ENCODE peak calls at places on chromosomes 7 and 10, in eight cellular contexts. One of them, this sample, is unnamed.

GRCh38 chr10:94991243-94991888 is 52.9 kb downstream of the CYP2C9 start:
- DNase-seq in fibroblast of mammary gland: peak; percentile 1
- DNase-seq in AG04450: no peak
- DNase-seq in foreskin fibroblast: no peak
- DNase-seq in IMR-90: no peak
- DNase-seq in cardiac muscle cell: no peak
- DNase-seq in psoas muscle: no peak
- DNase-seq in H9: peak; percentile 29
- DNase-seq in this sample: no peak

GRCh38 chr10:67098460-67098859 is 172.6 kb downstream of the LRRTM3 start:
- DNase-seq in fibroblast of mammary gland: no peak
- DNase-seq in AG04450: no peak
- DNase-seq in foreskin fibroblast: no peak
- DNase-seq in IMR-90: no peak
- DNase-seq in cardiac muscle cell: no peak
- DNase-seq in psoas muscle: no peak
- DNase-seq in H9: no peak
- DNase-seq in this sample: no peak

GRCh38 chr7:150964593-150965111 is 13.5 kb downstream of the KCNH2 start:
- DNase-seq in fibroblast of mammary gland: no peak
- DNase-seq in AG04450: no peak
- DNase-seq in foreskin fibroblast: no peak
- DNase-seq in IMR-90: no peak
- DNase-seq in cardiac muscle cell: no peak
- DNase-seq in psoas muscle: no peak
- DNase-seq in H9: peak; percentile 72
- DNase-seq in this sample: no peak

GRCh38 chr7:24964177-24964576 is 15.8 kb downstream of the OSBPL3 start:
- DNase-seq in fibroblast of mammary gland: peak; percentile 43
- DNase-seq in AG04450: no peak
- DNase-seq in foreskin fibroblast: no peak
- DNase-seq in IMR-90: peak; percentile 22
- DNase-seq in cardiac muscle cell: no peak
- DNase-seq in psoas muscle: no peak
- DNase-seq in H9: no peak
- DNase-seq in this sample: no peak

GRCh38 chr7:69967699-69968450 is 369.6 kb downstream of the AUTS2 start:
- DNase-seq in fibroblast of mammary gland: no peak
- DNase-seq in AG04450: no peak
- DNase-seq in foreskin fibroblast: no peak
- DNase-seq in IMR-90: no peak
- DNase-seq in cardiac muscle cell: peak; percentile 23
- DNase-seq in psoas muscle: no peak
- DNase-seq in H9: peak; percentile 33
- DNase-seq in this sample: no peak

GRCh38 chr10:90326498-90327267 is 531.2 kb downstream of the HTR7 start:
- DNase-seq in fibroblast of mammary gland: peak; percentile 83
- DNase-seq in AG04450: no peak
- DNase-seq in foreskin fibroblast: peak; percentile 51
- DNase-seq in IMR-90: peak; percentile 50
- DNase-seq in cardiac muscle cell: peak; percentile 67
- DNase-seq in psoas muscle: no peak
- DNase-seq in H9: no peak
- DNase-seq in this sample: no peak

GRCh38 chr10:124074471-124075109 is 18.8 kb downstream of the CHST15 start:
- DNase-seq in fibroblast of mammary gland: no peak
- DNase-seq in AG04450: no peak
- DNase-seq in foreskin fibroblast: no peak
- DNase-seq in IMR-90: no peak
- DNase-seq in cardiac muscle cell: no peak
- DNase-seq in psoas muscle: no peak
- DNase-seq in H9: no peak
- DNase-seq in this sample: no peak

GRCh38 chr7:116445447-116445846 is 54.1 kb upstream of the CAV2 start:
- DNase-seq in fibroblast of mammary gland: no peak
- DNase-seq in AG04450: no peak
- DNase-seq in foreskin fibroblast: no peak
- DNase-seq in IMR-90: no peak
- DNase-seq in cardiac muscle cell: no peak
- DNase-seq in psoas muscle: no peak
- DNase-seq in H9: no peak
- DNase-seq in this sample: no peak

GRCh38 chr10:113820507-113820906 is 33.4 kb downstream of the DCLRE1A start:
- DNase-seq in fibroblast of mammary gland: no peak
- DNase-seq in AG04450: no peak
- DNase-seq in foreskin fibroblast: no peak
- DNase-seq in IMR-90: no peak
- DNase-seq in cardiac muscle cell: no peak
- DNase-seq in psoas muscle: no peak
- DNase-seq in H9: peak; percentile 41
- DNase-seq in this sample: no peak

GRCh38 chr7:130154501-130155317 is 50.5 kb downstream of the TMEM209 start:
- DNase-seq in fibroblast of mammary gland: no peak
- DNase-seq in AG04450: no peak
- DNase-seq in foreskin fibroblast: no peak
- DNase-seq in IMR-90: no peak
- DNase-seq in cardiac muscle cell: no peak
- DNase-seq in psoas muscle: peak; percentile 70
- DNase-seq in H9: peak; percentile 76
- DNase-seq in this sample: no peak

GRCh38 chr7:6235029-6235627 is 37.3 kb downstream of the CYTH3 start:
- DNase-seq in fibroblast of mammary gland: no peak
- DNase-seq in AG04450: no peak
- DNase-seq in foreskin fibroblast: no peak
- DNase-seq in IMR-90: no peak
- DNase-seq in cardiac muscle cell: no peak
- DNase-seq in psoas muscle: peak; percentile 61
- DNase-seq in H9: no peak
- DNase-seq in this sample: no peak

GRCh38 chr7:143284591-143285453 is at the start of gene TMEM139:
- DNase-seq in fibroblast of mammary gland: no peak
- DNase-seq in AG04450: no peak
- DNase-seq in foreskin fibroblast: no peak
- DNase-seq in IMR-90: no peak
- DNase-seq in cardiac muscle cell: no peak
- DNase-seq in psoas muscle: no peak
- DNase-seq in H9: peak; percentile 88
- DNase-seq in this sample: no peak

GRCh38 chr7:107826451-107826850 is 23.4 kb upstream of the SLC26A3 start:
- DNase-seq in fibroblast of mammary gland: no peak
- DNase-seq in AG04450: no peak
- DNase-seq in foreskin fibroblast: no peak
- DNase-seq in IMR-90: no peak
- DNase-seq in cardiac muscle cell: no peak
- DNase-seq in psoas muscle: no peak
- DNase-seq in H9: no peak
- DNase-seq in this sample: no peak

GRCh38 chr7:44735403-44736165 is 13.1 kb upstream of the ZMIZ2 start:
- DNase-seq in fibroblast of mammary gland: peak; percentile 99
- DNase-seq in AG04450: peak; percentile 94
- DNase-seq in foreskin fibroblast: peak; percentile 94
- DNase-seq in IMR-90: peak; percentile 99
- DNase-seq in cardiac muscle cell: peak; percentile 97
- DNase-seq in psoas muscle: no peak
- DNase-seq in H9: no peak
- DNase-seq in this sample: no peak

GRCh38 chr10:97974108-97974507 is 56.3 kb downstream of the CRTAC1 start:
- DNase-seq in fibroblast of mammary gland: no peak
- DNase-seq in AG04450: no peak
- DNase-seq in foreskin fibroblast: no peak
- DNase-seq in IMR-90: no peak
- DNase-seq in cardiac muscle cell: no peak
- DNase-seq in psoas muscle: no peak
- DNase-seq in H9: no peak
- DNase-seq in this sample: no peak

GRCh38 chr7:89316584-89316983 is 521.0 kb upstream of the TEX47 start:
- DNase-seq in fibroblast of mammary gland: no peak
- DNase-seq in AG04450: no peak
- DNase-seq in foreskin fibroblast: no peak
- DNase-seq in IMR-90: no peak
- DNase-seq in cardiac muscle cell: no peak
- DNase-seq in psoas muscle: no peak
- DNase-seq in H9: no peak
- DNase-seq in this sample: no peak

GRCh38 chr10:14975672-14976273 is 16.6 kb downstream of the MEIG1 start:
- DNase-seq in fibroblast of mammary gland: peak; percentile 6
- DNase-seq in AG04450: no peak
- DNase-seq in foreskin fibroblast: no peak
- DNase-seq in IMR-90: no peak
- DNase-seq in cardiac muscle cell: no peak
- DNase-seq in psoas muscle: no peak
- DNase-seq in H9: no peak
- DNase-seq in this sample: no peak

GRCh38 chr7:85682819-85683218 is 496.0 kb upstream of the SEMA3D start:
- DNase-seq in fibroblast of mammary gland: peak; percentile 51
- DNase-seq in AG04450: no peak
- DNase-seq in foreskin fibroblast: peak; percentile 24
- DNase-seq in IMR-90: peak; percentile 8
- DNase-seq in cardiac muscle cell: peak; percentile 45
- DNase-seq in psoas muscle: no peak
- DNase-seq in H9: no peak
- DNase-seq in this sample: no peak

GRCh38 chr10:86958109-86958830 is at the start of gene SNCG:
- DNase-seq in fibroblast of mammary gland: peak; percentile 25
- DNase-seq in AG04450: no peak
- DNase-seq in foreskin fibroblast: no peak
- DNase-seq in IMR-90: no peak
- DNase-seq in cardiac muscle cell: peak; percentile 48
- DNase-seq in psoas muscle: peak; percentile 68
- DNase-seq in H9: peak; percentile 48
- DNase-seq in this sample: no peak

GRCh38 chr10:28311104-28311503 is 8.2 kb upstream of the MPP7 start:
- DNase-seq in fibroblast of mammary gland: no peak
- DNase-seq in AG04450: no peak
- DNase-seq in foreskin fibroblast: no peak
- DNase-seq in IMR-90: no peak
- DNase-seq in cardiac muscle cell: no peak
- DNase-seq in psoas muscle: no peak
- DNase-seq in H9: no peak
- DNase-seq in this sample: no peak
- TF ChIP-seq CTCF in fibroblast of mammary gland: no peak
- TF ChIP-seq CTCF in AG04450: no peak
- TF ChIP-seq CTCF in foreskin fibroblast: no peak
- TF ChIP-seq CTCF in IMR-90: no peak
- TF ChIP-seq CTCF in cardiac muscle cell: no peak
- TF ChIP-seq CTCF in psoas muscle: no peak
- TF ChIP-seq CTCF in H9: no peak
- TF ChIP-seq CTCF in this sample: no peak

GRCh38 chr10:117324367-117324766 is 50.9 kb downstream of the PDZD8 start:
- DNase-seq in fibroblast of mammary gland: no peak
- DNase-seq in AG04450: no peak
- DNase-seq in foreskin fibroblast: no peak
- DNase-seq in IMR-90: no peak
- DNase-seq in cardiac muscle cell: no peak
- DNase-seq in psoas muscle: no peak
- DNase-seq in H9: no peak
- DNase-seq in this sample: no peak
- TF ChIP-seq CTCF in fibroblast of mammary gland: no peak
- TF ChIP-seq CTCF in AG04450: no peak
- TF ChIP-seq CTCF in foreskin fibroblast: no peak
- TF ChIP-seq CTCF in IMR-90: no peak
- TF ChIP-seq CTCF in cardiac muscle cell: no peak
- TF ChIP-seq CTCF in psoas muscle: no peak
- TF ChIP-seq CTCF in H9: no peak
- TF ChIP-seq CTCF in this sample: no peak

DNA sequence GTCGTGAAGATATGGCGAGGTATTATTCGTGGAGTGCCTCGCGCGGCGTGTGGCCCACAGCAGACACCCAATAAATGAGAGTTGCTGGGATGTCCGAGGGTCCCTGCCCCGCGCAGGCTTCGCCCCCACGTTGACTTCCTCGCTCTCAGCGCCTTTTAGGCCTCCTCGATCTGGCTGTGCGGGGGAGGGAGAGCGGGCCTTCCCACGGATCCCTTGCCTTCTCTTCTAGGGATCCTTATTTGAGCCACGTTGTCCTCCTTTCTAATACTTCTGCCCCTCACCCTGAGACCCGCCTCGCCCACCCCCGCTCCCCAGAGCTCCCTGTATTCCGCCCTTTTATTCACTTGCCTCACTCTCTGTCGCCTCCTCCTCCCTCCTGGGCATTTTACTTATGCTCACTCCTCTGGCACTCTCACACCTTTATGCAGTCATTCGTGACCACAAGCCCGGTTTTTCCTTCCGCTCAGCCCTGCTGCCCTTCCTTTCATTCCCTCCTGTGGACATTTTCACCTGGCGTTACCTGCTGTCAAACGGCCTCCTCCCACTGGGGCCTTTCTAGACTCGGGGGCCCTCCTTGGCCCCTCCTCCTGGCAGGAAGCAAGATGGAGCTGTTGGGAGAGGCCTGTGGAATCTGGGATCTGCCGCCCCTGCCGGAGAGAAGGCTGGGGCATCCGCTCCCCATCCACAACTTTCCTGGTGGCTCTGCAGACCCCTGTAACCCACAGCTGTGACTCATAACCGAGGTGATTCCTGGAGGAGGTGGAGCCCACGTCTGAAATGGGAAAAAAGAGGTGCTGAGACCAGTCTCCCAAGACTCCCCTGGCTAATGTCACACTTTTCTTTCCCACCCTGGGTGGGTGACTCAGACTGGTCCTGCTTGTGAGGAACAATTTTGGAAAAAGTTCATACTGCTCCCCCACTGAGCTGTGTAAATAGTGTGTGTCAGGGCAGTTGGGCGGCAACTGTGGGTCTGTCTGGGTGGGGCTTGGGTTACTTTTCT is 1.0 kb downstream of the VCL start:
- DNase-seq in fibroblast of mammary gland: peak; percentile 93
- DNase-seq in AG04450: peak; percentile 55
- DNase-seq in foreskin fibroblast: peak; percentile 82
- DNase-seq in IMR-90: peak; percentile 86
- DNase-seq in cardiac muscle cell: peak; percentile 75
- DNase-seq in psoas muscle: peak; percentile 76
- DNase-seq in H9: peak; percentile 75
- DNase-seq in this sample: no peak
- TF ChIP-seq CTCF in fibroblast of mammary gland: peak; percentile 56
- TF ChIP-seq CTCF in AG04450: peak; percentile 70
- TF ChIP-seq CTCF in foreskin fibroblast: peak; percentile 65
- TF ChIP-seq CTCF in IMR-90: peak; percentile 55
- TF ChIP-seq CTCF in cardiac muscle cell: peak; percentile 57
- TF ChIP-seq CTCF in psoas muscle: peak; percentile 46
- TF ChIP-seq CTCF in H9: peak; percentile 63
- TF ChIP-seq CTCF in this sample: no peak

GRCh38 chr7:146172112-146172511 is 55.5 kb downstream of the CNTNAP2 start:
- DNase-seq in fibroblast of mammary gland: peak; percentile 2
- DNase-seq in AG04450: no peak
- DNase-seq in foreskin fibroblast: no peak
- DNase-seq in IMR-90: no peak
- DNase-seq in cardiac muscle cell: peak; percentile 0
- DNase-seq in psoas muscle: no peak
- DNase-seq in H9: no peak
- DNase-seq in this sample: no peak
- TF ChIP-seq CTCF in fibroblast of mammary gland: no peak
- TF ChIP-seq CTCF in AG04450: no peak
- TF ChIP-seq CTCF in foreskin fibroblast: no peak
- TF ChIP-seq CTCF in IMR-90: no peak
- TF ChIP-seq CTCF in cardiac muscle cell: no peak
- TF ChIP-seq CTCF in psoas muscle: no peak
- TF ChIP-seq CTCF in H9: peak; percentile 55
- TF ChIP-seq CTCF in this sample: no peak

GRCh38 chr7:99461221-99461620 is 4.7 kb downstream of the ATP5MF start:
- DNase-seq in fibroblast of mammary gland: no peak
- DNase-seq in AG04450: no peak
- DNase-seq in foreskin fibroblast: no peak
- DNase-seq in IMR-90: no peak
- DNase-seq in cardiac muscle cell: no peak
- DNase-seq in psoas muscle: no peak
- DNase-seq in H9: no peak
- DNase-seq in this sample: no peak
- TF ChIP-seq CTCF in fibroblast of mammary gland: peak; percentile 9
- TF ChIP-seq CTCF in AG04450: peak; percentile 11
- TF ChIP-seq CTCF in foreskin fibroblast: no peak
- TF ChIP-seq CTCF in IMR-90: no peak
- TF ChIP-seq CTCF in cardiac muscle cell: no peak
- TF ChIP-seq CTCF in psoas muscle: no peak
- TF ChIP-seq CTCF in H9: peak; percentile 26
- TF ChIP-seq CTCF in this sample: no peak

GRCh38 chr10:102122450-102122849 is 2.3 kb upstream of the LDB1 start:
- DNase-seq in fibroblast of mammary gland: no peak
- DNase-seq in AG04450: no peak
- DNase-seq in foreskin fibroblast: no peak
- DNase-seq in IMR-90: no peak
- DNase-seq in cardiac muscle cell: no peak
- DNase-seq in psoas muscle: no peak
- DNase-seq in H9: no peak
- DNase-seq in this sample: no peak
- TF ChIP-seq CTCF in fibroblast of mammary gland: no peak
- TF ChIP-seq CTCF in AG04450: no peak
- TF ChIP-seq CTCF in foreskin fibroblast: no peak
- TF ChIP-seq CTCF in IMR-90: no peak
- TF ChIP-seq CTCF in cardiac muscle cell: no peak
- TF ChIP-seq CTCF in psoas muscle: no peak
- TF ChIP-seq CTCF in H9: no peak
- TF ChIP-seq CTCF in this sample: no peak

This sample was measured in omental fat pad.